ENCODE peak calls at places on chromosomes 11 and 22, in five cellular contexts. E, H, O, J and W are unnamed samples.

GRCh38 chr11:44243633-44244343 is 66.2 kb downstream of the ALX4 start:
- DNase-seq in E (peak), H (peak), O (no peak), J (peak), W (peak)

GRCh38 chr11:73185680-73186293 is 32.3 kb upstream of the P2RY2 start:
- DNase-seq in E (peak), H (peak), O (no peak), J (no peak), W (no peak)

GRCh38 chr11:79902493-79902892 is 461.7 kb upstream of the TENM4 start:
- DNase-seq in E (peak), H (no peak), O (no peak), J (no peak), W (no peak)

GRCh38 chr22:46905834-46906233 is 143.4 kb downstream of the TBC1D22A start:
- DNase-seq in E (no peak), H (no peak), O (no peak), J (no peak), W (no peak)

GRCh38 chr22:38176170-38176741 is 5.4 kb downstream of the PLA2G6 start:
- DNase-seq in E (peak), H (no peak), O (no peak), J (no peak), W (no peak)

GRCh38 chr11:14300661-14301304 is 58.2 kb downstream of the RRAS2 start:
- DNase-seq in E (peak), H (peak), O (peak), J (peak), W (no peak)

GRCh38 chr11:112520293-112520692 is 259.6 kb upstream of the PLET1 start:
- DNase-seq in E (no peak), H (no peak), O (no peak), J (no peak), W (no peak)

GRCh38 chr11:76776472-76776871 is 6.7 kb upstream of the TSKU start:
- DNase-seq in E (no peak), H (no peak), O (no peak), J (no peak), W (no peak)

GRCh38 chr11:109859325-109859724 is 233.9 kb upstream of the ZC3H12C start:
- DNase-seq in E (peak), H (no peak), O (no peak), J (peak), W (no peak)

DNA sequence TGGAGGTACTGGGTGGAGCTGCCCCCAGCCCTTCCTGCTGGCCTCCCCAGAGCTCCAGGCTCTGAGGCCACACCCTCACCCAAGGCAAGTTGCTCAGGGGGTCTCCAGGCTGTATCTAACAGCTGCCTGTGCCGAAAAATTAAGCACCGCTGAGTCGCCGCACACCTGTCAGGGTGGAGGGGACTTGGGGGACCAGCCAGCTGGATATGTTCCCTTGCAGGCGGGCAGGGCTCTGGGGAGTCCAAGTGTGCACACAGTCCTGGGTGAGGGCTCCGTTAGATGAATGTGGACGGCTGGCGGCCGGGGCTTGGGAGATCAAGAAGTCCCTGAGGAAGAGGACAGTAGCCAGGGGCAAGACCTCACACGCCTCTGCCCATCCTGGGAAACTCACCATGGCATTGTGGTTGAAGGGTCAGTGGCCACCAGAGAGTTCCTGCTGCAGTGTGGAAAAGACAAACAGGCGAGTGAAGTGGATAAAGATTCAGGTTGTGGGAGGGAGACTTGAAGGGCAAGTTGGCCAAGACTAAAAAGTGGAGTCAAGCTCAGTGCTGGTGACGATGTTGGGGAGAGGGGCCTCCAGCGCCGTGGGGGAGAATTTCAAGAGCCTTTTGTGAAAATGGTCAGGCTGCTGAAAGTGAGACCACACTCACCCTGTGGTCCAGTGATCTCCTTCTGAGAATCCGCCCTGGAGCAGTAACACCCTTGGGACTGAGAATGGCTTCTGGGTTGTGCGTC is 69.6 kb downstream of the CDKN1C start:
- DNase-seq in E (no peak), H (no peak), O (no peak), J (no peak), W (no peak)
- TF ChIP-seq CTCF in E (no peak), H (no peak), O (no peak), J (no peak), W (no peak)

GRCh38 chr22:36461665-36462474 is 19.6 kb downstream of the TXN2 start:
- DNase-seq in E (peak), H (peak), O (no peak), J (peak), W (peak)
- TF ChIP-seq MAFK in E (no peak), H (no peak), O (no peak), J (no peak), W (no peak)

GRCh38 chr22:35575116-35575748 is 34.6 kb downstream of the RASD2 start:
- DNase-seq in E (no peak), H (no peak), O (peak), J (no peak), W (no peak)
- TF ChIP-seq CTCF in E (no peak), H (no peak), O (no peak), J (no peak), W (no peak)

DNA sequence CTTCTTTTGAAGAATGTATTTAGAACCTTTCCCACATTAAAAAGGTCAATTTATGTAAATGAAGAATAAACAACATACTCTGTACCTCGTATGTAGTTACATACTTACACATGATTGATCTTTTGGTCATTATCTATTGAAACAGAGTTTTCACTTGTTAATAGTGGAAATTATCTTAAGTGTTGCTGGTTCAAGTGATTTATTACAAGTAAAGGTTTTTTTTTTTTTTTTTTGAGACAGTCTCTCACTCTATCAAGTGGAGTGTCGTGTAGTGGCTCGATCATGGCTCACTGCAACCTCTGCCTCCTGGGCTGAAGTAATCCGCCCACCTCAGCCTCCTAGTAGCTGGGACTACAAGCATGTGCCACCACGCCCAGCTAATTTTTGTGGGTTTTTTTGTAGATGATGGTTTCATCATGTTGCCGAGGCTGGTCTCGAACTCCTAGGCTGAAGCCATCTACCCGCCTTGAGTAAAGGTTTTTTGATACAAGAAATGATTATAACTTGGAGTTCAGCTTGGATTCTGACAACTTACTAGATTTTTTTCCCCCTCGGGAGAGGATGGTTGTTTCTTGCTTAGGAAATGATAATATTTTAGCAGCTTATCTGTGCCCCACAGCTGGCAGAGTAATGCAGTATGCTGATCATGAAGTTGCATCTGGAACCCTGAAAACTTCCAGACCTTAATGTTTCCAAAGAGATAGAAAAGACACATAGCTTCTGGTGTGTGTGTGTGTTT is 68.9 kb downstream of the MTMR3 start:
- DNase-seq in E (no peak), H (no peak), O (peak), J (no peak), W (no peak)
- TF ChIP-seq MAFK in E (no peak), H (no peak), O (no peak), J (no peak), W (no peak)

DNA sequence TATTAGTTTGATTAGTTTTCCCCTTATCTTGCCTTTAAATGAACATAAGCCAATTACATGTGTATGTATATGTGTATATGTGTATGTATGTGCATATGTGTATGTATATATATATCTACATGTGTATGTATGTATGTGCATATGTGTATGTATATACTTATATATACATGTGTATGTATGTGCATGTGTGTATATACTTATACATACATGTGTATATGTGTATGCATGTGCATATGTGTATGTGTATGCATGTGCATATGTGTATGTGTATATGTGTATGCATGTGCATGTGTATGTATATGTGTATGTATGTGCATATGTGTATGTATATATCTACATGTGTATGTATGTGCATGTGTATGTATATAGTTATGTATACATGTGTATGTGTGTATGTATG is 65.5 kb upstream of the CCT8L2 start:
- DNase-seq in E (no peak), H (no peak), O (no peak), J (no peak), W (no peak)
- TF ChIP-seq CTCF in E (no peak), H (no peak), O (no peak), J (no peak), W (no peak)

GRCh38 chr11:122178795-122179194 is 62.8 kb upstream of the BLID start:
- DNase-seq in E (peak), H (no peak), O (no peak), J (no peak), W (no peak)

GRCh38 chr11:122181893-122182292 is 65.9 kb upstream of the BLID start:
- DNase-seq in E (no peak), H (no peak), O (no peak), J (no peak), W (no peak)

GRCh38 chr11:122179966-122180365 is 64.0 kb upstream of the BLID start:
- DNase-seq in E (no peak), H (no peak), O (no peak), J (no peak), W (no peak)

GRCh38 chr11:122181372-122181771 is 65.4 kb upstream of the BLID start:
- DNase-seq in E (no peak), H (no peak), O (no peak), J (no peak), W (no peak)

DNA sequence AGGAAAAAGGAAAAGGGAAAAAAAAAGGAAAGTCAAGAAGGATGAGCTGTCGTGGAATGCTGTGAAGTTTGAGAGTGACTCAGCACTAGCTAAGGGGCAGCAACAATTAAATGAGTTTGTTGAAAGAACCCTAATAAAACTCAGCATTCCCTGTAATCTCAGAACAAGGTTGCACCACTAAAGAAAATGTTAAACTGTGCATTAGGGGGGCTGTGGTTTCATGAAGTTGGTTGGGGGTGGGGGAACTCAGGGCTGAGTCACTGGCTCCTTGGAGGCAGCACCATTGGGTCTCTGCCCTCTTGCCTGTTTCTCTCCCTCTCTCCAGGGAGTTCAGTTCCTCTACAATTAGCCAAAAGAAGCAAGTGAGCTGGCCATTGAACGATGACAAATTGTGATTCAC is 64.4 kb upstream of the BLID start:
- DNase-seq in E (peak), H (no peak), O (no peak), J (no peak), W (no peak)
- TF ChIP-seq MAFK in E (peak), H (peak), O (no peak), J (no peak), W (peak)